ENCODE peak calls at places on chromosomes 7 and 10, in four cellular contexts. F, J, Q and B are unnamed samples.

GRCh38 chr10:84138478-84139125 is 707 bp upstream of the GHITM start:
- DNase-seq in F (no peak), J (no peak), Q (peak), B (no peak)

GRCh38 chr10:96619120-96619519 is 32.3 kb upstream of the TM9SF3 start:
- DNase-seq in F (no peak), J (peak), Q (no peak), B (no peak)

GRCh38 chr7:69837387-69838068 is 239.3 kb downstream of the AUTS2 start:
- DNase-seq in F (no peak), J (peak), Q (no peak), B (no peak)

GRCh38 chr7:113768256-113768847 is 150.5 kb downstream of the PPP1R3A start:
- DNase-seq in F (no peak), J (no peak), Q (no peak), B (no peak)

GRCh38 chr10:133158756-133159610 is 1.0 kb upstream of the KNDC1 start:
- DNase-seq in F (no peak), J (no peak), Q (no peak), B (no peak)

GRCh38 chr7:5549096-5549896 is 125.7 kb upstream of the TNRC18 start:
- DNase-seq in F (peak), J (peak), Q (no peak), B (no peak)

GRCh38 chr10:71393841-71394475 is 2.8 kb upstream of the CDH23 start:
- DNase-seq in F (no peak), J (no peak), Q (no peak), B (no peak)

GRCh38 chr7:134048166-134048565 is 79.0 kb upstream of the LRGUK start:
- DNase-seq in F (no peak), J (no peak), Q (no peak), B (no peak)

GRCh38 chr7:5428470-5429252 is 5.0 kb upstream of the TNRC18 start:
- DNase-seq in F (no peak), J (peak), Q (no peak), B (peak)

GRCh38 chr7:140557809-140558518 is 78.7 kb upstream of the MKRN1 start:
- DNase-seq in F (no peak), J (no peak), Q (no peak), B (no peak)

GRCh38 chr7:11833431-11833830 is 1.4 kb upstream of the THSD7A start:
- DNase-seq in F (no peak), J (no peak), Q (no peak), B (no peak)

GRCh38 chr7:155486783-155487508 is 29.0 kb downstream of the EN2 start:
- DNase-seq in F (no peak), J (no peak), Q (no peak), B (no peak)

GRCh38 chr10:24553051-24553612 is 170.6 kb downstream of the ARHGAP21 start:
- DNase-seq in F (no peak), J (peak), Q (no peak), B (no peak)

GRCh38 chr10:113765910-113766309 is 14.4 kb downstream of the PLEKHS1 start:
- DNase-seq in F (no peak), J (no peak), Q (no peak), B (no peak)

GRCh38 chr10:103678104-103678526 is 177.3 kb downstream of the SH3PXD2A start:
- DNase-seq in F (no peak), J (peak), Q (peak), B (peak)

GRCh38 chr7:44284881-44285541 is 40.4 kb downstream of the CAMK2B start:
- DNase-seq in F (no peak), J (no peak), Q (no peak), B (no peak)

GRCh38 chr10:17022898-17023297 is 106.7 kb downstream of the CUBN start:
- DNase-seq in F (no peak), J (no peak), Q (no peak), B (no peak)

GRCh38 chr10:23869548-23869947 is 339.4 kb upstream of the KIAA1217 start:
- DNase-seq in F (no peak), J (no peak), Q (no peak), B (no peak)

GRCh38 chr7:143372070-143372469 is 9.1 kb upstream of the ZYX start:
- DNase-seq in F (no peak), J (no peak), Q (peak), B (no peak)

GRCh38 chr7:158110661-158111555 is 476.7 kb downstream of the PTPRN2 start:
- DNase-seq in F (no peak), J (peak), Q (no peak), B (no peak)

GRCh38 chr10:77889277-77889903 is 37.2 kb downstream of the DLG5 start:
- DNase-seq in F (no peak), J (peak), Q (no peak), B (no peak)

GRCh38 chr10:80132299-80133139 is at the start of gene PLAC9:
- DNase-seq in F (peak), J (peak), Q (no peak), B (no peak)

GRCh38 chr7:11331128-11332102 is 357.7 kb downstream of the PHF14 start:
- DNase-seq in F (no peak), J (no peak), Q (no peak), B (no peak)

GRCh38 chr7:148276291-148277041 is 314.1 kb upstream of the C7orf33 start:
- DNase-seq in F (no peak), J (no peak), Q (no peak), B (no peak)

GRCh38 chr7:129262333-129262732 is 37.5 kb downstream of the AHCYL2 start:
- DNase-seq in F (no peak), J (peak), Q (no peak), B (no peak)